ENCODE peak calls at places on chromosomes 5 and 9, in six cellular contexts. One of them, this sample, is unnamed.

GRCh38 chr5:52983731-52984620 is 5.2 kb upstream of the ITGA2 start:
- DNase-seq in A549: no peak
- DNase-seq in HepG2: no peak
- DNase-seq in SK-N-SH: no peak
- DNase-seq in K562: no peak
- DNase-seq in HCT116: peak
- DNase-seq in this sample: no peak

GRCh38 chr5:80127037-80127642 is 92.0 kb downstream of the THBS4 start:
- DNase-seq in A549: no peak
- DNase-seq in HepG2: no peak
- DNase-seq in K562: no peak
- DNase-seq in SK-N-SH: no peak
- DNase-seq in HCT116: no peak
- DNase-seq in this sample: no peak

GRCh38 chr9:34998266-34998665 is 8.7 kb downstream of the DNAJB5 start:
- DNase-seq in SK-N-SH: no peak
- DNase-seq in HepG2: no peak
- DNase-seq in HCT116: no peak
- DNase-seq in A549: no peak
- DNase-seq in K562: no peak
- DNase-seq in this sample: no peak

GRCh38 chr9:88927510-88927909 is 63.8 kb upstream of the S1PR3 start:
- DNase-seq in A549: no peak
- DNase-seq in K562: no peak
- DNase-seq in SK-N-SH: no peak
- DNase-seq in HCT116: no peak
- DNase-seq in HepG2: no peak
- DNase-seq in this sample: no peak

GRCh38 chr9:89669361-89669842 is 64.6 kb downstream of the GADD45G start:
- DNase-seq in A549: no peak
- DNase-seq in SK-N-SH: no peak
- DNase-seq in HCT116: no peak
- DNase-seq in K562: no peak
- DNase-seq in HepG2: peak
- DNase-seq in this sample: no peak

GRCh38 chr9:18173923-18174322 is 300.0 kb upstream of the ADAMTSL1 start:
- DNase-seq in SK-N-SH: no peak
- DNase-seq in HepG2: no peak
- DNase-seq in K562: no peak
- DNase-seq in HCT116: no peak
- DNase-seq in A549: no peak
- DNase-seq in this sample: no peak

GRCh38 chr9:36162211-36162610 is 7.0 kb upstream of the CCIN start:
- DNase-seq in HepG2: no peak
- DNase-seq in HCT116: no peak
- DNase-seq in A549: no peak
- DNase-seq in SK-N-SH: no peak
- DNase-seq in K562: no peak
- DNase-seq in this sample: no peak

GRCh38 chr5:57450991-57451876 is 31.4 kb downstream of the ACTBL2 start:
- DNase-seq in HCT116: no peak
- DNase-seq in SK-N-SH: peak
- DNase-seq in A549: no peak
- DNase-seq in HepG2: no peak
- DNase-seq in K562: no peak
- DNase-seq in this sample: no peak

GRCh38 chr9:88692837-88693236 is 157.9 kb downstream of the NXNL2 start:
- DNase-seq in A549: no peak
- DNase-seq in HCT116: no peak
- DNase-seq in K562: no peak
- DNase-seq in HepG2: no peak
- DNase-seq in SK-N-SH: no peak
- DNase-seq in this sample: no peak

GRCh38 chr9:81595887-81596558 is 93.3 kb downstream of the TLE1 start:
- DNase-seq in K562: no peak
- DNase-seq in HCT116: no peak
- DNase-seq in A549: no peak
- DNase-seq in HepG2: no peak
- DNase-seq in SK-N-SH: peak
- DNase-seq in this sample: peak

GRCh38 chr5:77486344-77486962 is 5.7 kb downstream of the WDR41 start:
- DNase-seq in K562: no peak
- DNase-seq in HepG2: no peak
- DNase-seq in HCT116: no peak
- DNase-seq in A549: no peak
- DNase-seq in SK-N-SH: no peak
- DNase-seq in this sample: no peak

GRCh38 chr9:90907056-90907445 is 105.4 kb downstream of the SYK start:
- DNase-seq in K562: no peak
- DNase-seq in A549: no peak
- DNase-seq in HepG2: no peak
- DNase-seq in SK-N-SH: no peak
- DNase-seq in HCT116: no peak
- DNase-seq in this sample: no peak

GRCh38 chr9:118170032-118170955 is 466.1 kb downstream of the TLR4 start:
- DNase-seq in A549: peak
- DNase-seq in K562: peak
- DNase-seq in HCT116: no peak
- DNase-seq in HepG2: peak
- DNase-seq in SK-N-SH: peak
- DNase-seq in this sample: peak

GRCh38 chr5:128356011-128356410 is 182.0 kb downstream of the FBN2 start:
- DNase-seq in SK-N-SH: no peak
- DNase-seq in HCT116: no peak
- DNase-seq in HepG2: no peak
- DNase-seq in K562: no peak
- DNase-seq in A549: no peak
- DNase-seq in this sample: no peak

GRCh38 chr9:27462846-27463245 is 61.2 kb upstream of the IFNK start:
- DNase-seq in A549: no peak
- DNase-seq in HepG2: no peak
- DNase-seq in K562: no peak
- DNase-seq in HCT116: no peak
- DNase-seq in SK-N-SH: no peak
- DNase-seq in this sample: no peak
- TF ChIP-seq REST in A549: no peak
- TF ChIP-seq REST in HepG2: no peak
- TF ChIP-seq REST in K562: no peak
- TF ChIP-seq REST in HCT116: no peak
- TF ChIP-seq REST in SK-N-SH: no peak
- TF ChIP-seq REST in this sample: no peak

GRCh38 chr5:134561871-134562296 is 36.4 kb downstream of the JADE2 start:
- DNase-seq in A549: peak
- DNase-seq in SK-N-SH: peak
- DNase-seq in K562: peak
- DNase-seq in HCT116: peak
- DNase-seq in HepG2: peak
- DNase-seq in this sample: peak
- TF ChIP-seq CTCF in A549: peak
- TF ChIP-seq CTCF in SK-N-SH: peak
- TF ChIP-seq CTCF in K562: peak
- TF ChIP-seq CTCF in HCT116: peak
- TF ChIP-seq CTCF in HepG2: peak
- TF ChIP-seq CTCF in this sample: peak

GRCh38 chr9:1982074-1982473 is 33.1 kb upstream of the SMARCA2 start:
- DNase-seq in SK-N-SH: no peak
- DNase-seq in A549: no peak
- DNase-seq in HCT116: no peak
- DNase-seq in K562: no peak
- DNase-seq in HepG2: no peak
- DNase-seq in this sample: no peak
- H3K4me2 ChIP-seq in SK-N-SH: no peak
- H3K4me2 ChIP-seq in A549: no peak
- H3K4me2 ChIP-seq in HCT116: no peak
- H3K4me2 ChIP-seq in K562: no peak
- H3K4me2 ChIP-seq in HepG2: no peak
- H3K4me2 ChIP-seq in this sample: no peak

GRCh38 chr5:176535101-176535654 is 2.0 kb downstream of the RNF44 start:
- DNase-seq in K562: no peak
- DNase-seq in A549: peak
- DNase-seq in SK-N-SH: no peak
- DNase-seq in HCT116: no peak
- DNase-seq in HepG2: no peak
- DNase-seq in this sample: no peak
- TF ChIP-seq REST in K562: no peak
- TF ChIP-seq REST in A549: no peak
- TF ChIP-seq REST in SK-N-SH: no peak
- TF ChIP-seq REST in HCT116: no peak
- TF ChIP-seq REST in HepG2: no peak
- TF ChIP-seq REST in this sample: no peak

GRCh38 chr9:16661816-16662215 is 208.7 kb downstream of the BNC2 start:
- DNase-seq in K562: no peak
- DNase-seq in HCT116: no peak
- DNase-seq in SK-N-SH: no peak
- DNase-seq in HepG2: no peak
- DNase-seq in A549: no peak
- DNase-seq in this sample: no peak
- TF ChIP-seq CTCF in K562: no peak
- TF ChIP-seq CTCF in HCT116: no peak
- TF ChIP-seq CTCF in SK-N-SH: no peak
- TF ChIP-seq CTCF in HepG2: no peak
- TF ChIP-seq CTCF in A549: no peak
- TF ChIP-seq CTCF in this sample: no peak

DNA sequence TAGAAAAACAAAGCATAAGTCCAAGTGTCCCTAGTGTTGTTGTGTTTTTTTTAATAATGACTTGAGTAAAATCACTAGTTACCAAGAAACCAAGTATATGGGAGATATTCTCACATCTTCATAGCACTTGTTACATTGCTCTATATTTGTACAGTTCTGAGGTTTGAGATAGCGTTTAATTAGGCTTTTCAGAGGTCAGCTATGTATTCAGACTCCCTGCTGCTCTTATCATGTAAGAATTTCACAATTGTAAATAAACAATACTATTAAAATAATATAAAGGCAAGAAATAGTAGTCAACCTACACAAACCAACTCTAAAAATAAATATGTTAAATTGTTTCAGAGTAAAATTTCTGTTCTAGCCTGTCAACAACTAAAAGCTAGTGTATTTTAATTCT is 761.9 kb upstream of the FAM174A start:
- DNase-seq in HepG2: no peak
- DNase-seq in K562: no peak
- DNase-seq in A549: no peak
- DNase-seq in SK-N-SH: no peak
- DNase-seq in HCT116: no peak
- DNase-seq in this sample: no peak
- H3K4me2 ChIP-seq in HepG2: no peak
- H3K4me2 ChIP-seq in K562: no peak
- H3K4me2 ChIP-seq in A549: no peak
- H3K4me2 ChIP-seq in SK-N-SH: no peak
- H3K4me2 ChIP-seq in HCT116: no peak
- H3K4me2 ChIP-seq in this sample: no peak

GRCh38 chr5:143641957-143642356 is 170.0 kb upstream of the HMHB1 start:
- DNase-seq in HepG2: no peak
- DNase-seq in HCT116: no peak
- DNase-seq in SK-N-SH: no peak
- DNase-seq in A549: no peak
- DNase-seq in K562: no peak
- DNase-seq in this sample: no peak

GRCh38 chr5:143642791-143643190 is 169.2 kb upstream of the HMHB1 start:
- DNase-seq in HepG2: no peak
- DNase-seq in HCT116: no peak
- DNase-seq in A549: no peak
- DNase-seq in SK-N-SH: no peak
- DNase-seq in K562: no peak
- DNase-seq in this sample: no peak

GRCh38 chr5:143646961-143647360 is 165.0 kb upstream of the HMHB1 start:
- DNase-seq in K562: no peak
- DNase-seq in HCT116: no peak
- DNase-seq in SK-N-SH: no peak
- DNase-seq in HepG2: no peak
- DNase-seq in A549: no peak
- DNase-seq in this sample: no peak

GRCh38 chr5:143645356-143645755 is 166.6 kb upstream of the HMHB1 start:
- DNase-seq in A549: no peak
- DNase-seq in HepG2: no peak
- DNase-seq in SK-N-SH: no peak
- DNase-seq in HCT116: no peak
- DNase-seq in K562: no peak
- DNase-seq in this sample: no peak

GRCh38 chr5:143644751-143645150 is 167.2 kb upstream of the HMHB1 start:
- DNase-seq in K562: no peak
- DNase-seq in HCT116: no peak
- DNase-seq in SK-N-SH: no peak
- DNase-seq in HepG2: no peak
- DNase-seq in A549: no peak
- DNase-seq in this sample: no peak
- TF ChIP-seq REST in K562: no peak
- TF ChIP-seq REST in HCT116: no peak
- TF ChIP-seq REST in SK-N-SH: no peak
- TF ChIP-seq REST in HepG2: no peak
- TF ChIP-seq REST in A549: no peak
- TF ChIP-seq REST in this sample: no peak

GRCh38 chr5:169805937-169806700 is 169.0 kb downstream of the DOCK2 start:
- DNase-seq in HCT116: no peak
- DNase-seq in A549: no peak
- DNase-seq in HepG2: no peak
- DNase-seq in K562: no peak
- DNase-seq in SK-N-SH: no peak
- DNase-seq in this sample: no peak

GRCh38 chr5:169811023-169811422 is 169.3 kb downstream of the INSYN2B start:
- DNase-seq in HCT116: no peak
- DNase-seq in K562: no peak
- DNase-seq in SK-N-SH: no peak
- DNase-seq in HepG2: no peak
- DNase-seq in A549: no peak
- DNase-seq in this sample: no peak

GRCh38 chr5:169805527-169805934 is 168.5 kb downstream of the DOCK2 start:
- DNase-seq in HepG2: no peak
- DNase-seq in A549: no peak
- DNase-seq in HCT116: no peak
- DNase-seq in K562: peak
- DNase-seq in SK-N-SH: no peak
- DNase-seq in this sample: no peak

GRCh38 chr5:169810542-169810941 is 169.8 kb downstream of the INSYN2B start:
- DNase-seq in HepG2: no peak
- DNase-seq in A549: no peak
- DNase-seq in K562: no peak
- DNase-seq in SK-N-SH: no peak
- DNase-seq in HCT116: no peak
- DNase-seq in this sample: no peak

DNA sequence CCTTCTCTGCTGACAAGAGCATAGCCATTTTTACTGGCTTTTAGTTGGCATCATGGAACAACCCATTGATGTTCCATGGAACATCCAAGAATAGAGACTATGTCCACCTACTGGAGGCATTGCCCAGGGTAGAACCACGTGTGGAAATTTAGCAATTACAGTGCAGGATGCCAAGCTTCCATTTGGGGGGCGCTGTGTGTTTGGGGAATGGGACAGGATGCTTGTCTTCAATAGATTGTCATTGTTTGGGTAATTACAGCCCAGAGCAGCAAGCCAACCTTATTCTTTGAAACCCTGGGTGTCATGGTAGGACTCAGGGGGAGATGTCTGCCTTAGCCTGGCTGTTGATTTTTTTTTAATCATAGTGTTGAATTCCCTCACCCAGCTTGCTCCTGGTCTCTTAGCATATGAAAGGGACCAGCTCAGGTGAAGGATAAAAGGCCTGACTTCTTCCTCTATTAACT is 171.1 kb downstream of the DOCK2 start:
- DNase-seq in K562: no peak
- DNase-seq in HCT116: no peak
- DNase-seq in SK-N-SH: no peak
- DNase-seq in A549: no peak
- DNase-seq in HepG2: no peak
- DNase-seq in this sample: peak
- TF ChIP-seq CTCF in K562: no peak
- TF ChIP-seq CTCF in HCT116: no peak
- TF ChIP-seq CTCF in SK-N-SH: no peak
- TF ChIP-seq CTCF in A549: no peak
- TF ChIP-seq CTCF in HepG2: no peak
- TF ChIP-seq CTCF in this sample: peak

This sample was measured in GM23338.